ENCODE peak calls at places on chromosome 17, in ten cellular contexts. One of them, this sample, is unnamed.

GRCh38 chr17:50604470-50604869 is 30.2 kb upstream of the ABCC3 start:
- DNase-seq in neural progenitor cell: no peak
- DNase-seq in A549: no peak
- DNase-seq in brain microvascular endothelial cell: no peak
- DNase-seq in suprapubic skin: no peak
- DNase-seq in cardiac muscle cell: peak; percentile 96
- DNase-seq in CD4-positive, alpha-beta T cell: no peak
- DNase-seq in IMR-90: peak; percentile 28
- DNase-seq in heart right ventricle: peak; percentile 82
- DNase-seq in lung: no peak
- DNase-seq in this sample: no peak

GRCh38 chr17:45948881-45949624 is 50.0 kb upstream of the STH start:
- DNase-seq in neural progenitor cell: peak; percentile 86
- DNase-seq in A549: peak; percentile 81
- DNase-seq in brain microvascular endothelial cell: peak; percentile 52
- DNase-seq in suprapubic skin: peak; percentile 89
- DNase-seq in cardiac muscle cell: peak; percentile 74
- DNase-seq in CD4-positive, alpha-beta T cell: peak; percentile 34
- DNase-seq in IMR-90: peak; percentile 49
- DNase-seq in heart right ventricle: peak; percentile 80
- DNase-seq in lung: peak; percentile 66
- DNase-seq in this sample: peak; percentile 74

GRCh38 chr17:45040459-45040858 is 11.0 kb downstream of the DCAKD start:
- DNase-seq in neural progenitor cell: peak; percentile 84
- DNase-seq in A549: no peak
- DNase-seq in brain microvascular endothelial cell: no peak
- DNase-seq in suprapubic skin: no peak
- DNase-seq in cardiac muscle cell: no peak
- DNase-seq in CD4-positive, alpha-beta T cell: no peak
- DNase-seq in IMR-90: no peak
- DNase-seq in heart right ventricle: no peak
- DNase-seq in lung: no peak
- DNase-seq in this sample: no peak

GRCh38 chr17:58530655-58531054 is 16.2 kb upstream of the MTMR4 start:
- DNase-seq in neural progenitor cell: peak; percentile 21
- DNase-seq in A549: no peak
- DNase-seq in brain microvascular endothelial cell: no peak
- DNase-seq in suprapubic skin: no peak
- DNase-seq in cardiac muscle cell: no peak
- DNase-seq in CD4-positive, alpha-beta T cell: no peak
- DNase-seq in IMR-90: no peak
- DNase-seq in heart right ventricle: no peak
- DNase-seq in lung: no peak
- DNase-seq in this sample: no peak

GRCh38 chr17:65785109-65785508 is 223.7 kb upstream of the AXIN2 start:
- DNase-seq in neural progenitor cell: no peak
- DNase-seq in A549: peak; percentile 93
- DNase-seq in brain microvascular endothelial cell: peak; percentile 72
- DNase-seq in suprapubic skin: no peak
- DNase-seq in cardiac muscle cell: peak; percentile 95
- DNase-seq in CD4-positive, alpha-beta T cell: no peak
- DNase-seq in IMR-90: peak; percentile 97
- DNase-seq in heart right ventricle: no peak
- DNase-seq in lung: no peak
- DNase-seq in this sample: peak; percentile 15

GRCh38 chr17:72273301-72274056 is 152.7 kb downstream of the SOX9 start:
- DNase-seq in neural progenitor cell: no peak
- DNase-seq in A549: no peak
- DNase-seq in brain microvascular endothelial cell: no peak
- DNase-seq in suprapubic skin: no peak
- DNase-seq in cardiac muscle cell: no peak
- DNase-seq in CD4-positive, alpha-beta T cell: no peak
- DNase-seq in IMR-90: peak; percentile 25
- DNase-seq in heart right ventricle: no peak
- DNase-seq in lung: no peak
- DNase-seq in this sample: peak; percentile 55

GRCh38 chr17:4514206-4514605 is 15.5 kb downstream of the SPNS2 start:
- DNase-seq in neural progenitor cell: peak; percentile 40
- DNase-seq in A549: no peak
- DNase-seq in brain microvascular endothelial cell: no peak
- DNase-seq in suprapubic skin: no peak
- DNase-seq in cardiac muscle cell: no peak
- DNase-seq in CD4-positive, alpha-beta T cell: no peak
- DNase-seq in IMR-90: no peak
- DNase-seq in heart right ventricle: no peak
- DNase-seq in lung: peak; percentile 72
- DNase-seq in this sample: no peak

GRCh38 chr17:39750131-39751015 is 12.6 kb downstream of the GRB7 start:
- DNase-seq in neural progenitor cell: no peak
- DNase-seq in A549: no peak
- DNase-seq in brain microvascular endothelial cell: no peak
- DNase-seq in suprapubic skin: peak; percentile 67
- DNase-seq in cardiac muscle cell: no peak
- DNase-seq in CD4-positive, alpha-beta T cell: no peak
- DNase-seq in IMR-90: no peak
- DNase-seq in heart right ventricle: peak; percentile 46
- DNase-seq in lung: no peak
- DNase-seq in this sample: peak; percentile 36

GRCh38 chr17:44069974-44070454 is 521 bp upstream of the G6PC3 start:
- DNase-seq in neural progenitor cell: no peak
- DNase-seq in A549: peak; percentile 67
- DNase-seq in brain microvascular endothelial cell: no peak
- DNase-seq in suprapubic skin: no peak
- DNase-seq in cardiac muscle cell: peak; percentile 32
- DNase-seq in CD4-positive, alpha-beta T cell: no peak
- DNase-seq in IMR-90: no peak
- DNase-seq in heart right ventricle: no peak
- DNase-seq in lung: no peak
- DNase-seq in this sample: peak; percentile 48

GRCh38 chr17:34709108-34709779 is 129.9 kb downstream of the TMEM132E start:
- DNase-seq in neural progenitor cell: no peak
- DNase-seq in A549: no peak
- DNase-seq in brain microvascular endothelial cell: no peak
- DNase-seq in suprapubic skin: no peak
- DNase-seq in cardiac muscle cell: no peak
- DNase-seq in CD4-positive, alpha-beta T cell: no peak
- DNase-seq in IMR-90: no peak
- DNase-seq in heart right ventricle: no peak
- DNase-seq in lung: no peak
- DNase-seq in this sample: no peak

GRCh38 chr17:57911834-57912673 is 43.2 kb downstream of the CUEDC1 start:
- DNase-seq in neural progenitor cell: peak; percentile 93
- DNase-seq in A549: peak; percentile 59
- DNase-seq in brain microvascular endothelial cell: no peak
- DNase-seq in suprapubic skin: peak; percentile 94
- DNase-seq in cardiac muscle cell: peak; percentile 63
- DNase-seq in CD4-positive, alpha-beta T cell: no peak
- DNase-seq in IMR-90: no peak
- DNase-seq in heart right ventricle: peak; percentile 92
- DNase-seq in lung: peak; percentile 88
- DNase-seq in this sample: no peak

GRCh38 chr17:81189670-81190530 is 23.9 kb upstream of the AATK start:
- DNase-seq in neural progenitor cell: peak; percentile 49
- DNase-seq in A549: peak; percentile 46
- DNase-seq in brain microvascular endothelial cell: no peak
- DNase-seq in suprapubic skin: no peak
- DNase-seq in cardiac muscle cell: peak; percentile 7
- DNase-seq in CD4-positive, alpha-beta T cell: no peak
- DNase-seq in IMR-90: no peak
- DNase-seq in heart right ventricle: no peak
- DNase-seq in lung: no peak
- DNase-seq in this sample: no peak
- TF ChIP-seq CTCF in neural progenitor cell: peak; percentile 40
- TF ChIP-seq CTCF in A549: peak; percentile 25
- TF ChIP-seq CTCF in brain microvascular endothelial cell: peak; percentile 42
- TF ChIP-seq CTCF in suprapubic skin: no peak
- TF ChIP-seq CTCF in cardiac muscle cell: no peak
- TF ChIP-seq CTCF in CD4-positive, alpha-beta T cell: no peak
- TF ChIP-seq CTCF in IMR-90: peak; percentile 14
- TF ChIP-seq CTCF in heart right ventricle: no peak
- TF ChIP-seq CTCF in lung: no peak
- TF ChIP-seq CTCF in this sample: no peak

GRCh38 chr17:77375917-77376651 is 235.3 kb downstream of the SEC14L1 start:
- DNase-seq in neural progenitor cell: peak; percentile 42
- DNase-seq in A549: no peak
- DNase-seq in brain microvascular endothelial cell: peak; percentile 65
- DNase-seq in suprapubic skin: no peak
- DNase-seq in cardiac muscle cell: peak; percentile 82
- DNase-seq in CD4-positive, alpha-beta T cell: peak; percentile 45
- DNase-seq in IMR-90: peak; percentile 92
- DNase-seq in heart right ventricle: no peak
- DNase-seq in lung: no peak
- DNase-seq in this sample: no peak

GRCh38 chr17:77377836-77378235 is 237.1 kb downstream of the SEC14L1 start:
- DNase-seq in neural progenitor cell: no peak
- DNase-seq in A549: no peak
- DNase-seq in brain microvascular endothelial cell: no peak
- DNase-seq in suprapubic skin: no peak
- DNase-seq in cardiac muscle cell: no peak
- DNase-seq in CD4-positive, alpha-beta T cell: no peak
- DNase-seq in IMR-90: no peak
- DNase-seq in heart right ventricle: no peak
- DNase-seq in lung: no peak
- DNase-seq in this sample: no peak

GRCh38 chr17:77378318-77379064 is 237.7 kb downstream of the SEC14L1 start:
- DNase-seq in neural progenitor cell: no peak
- DNase-seq in A549: no peak
- DNase-seq in brain microvascular endothelial cell: no peak
- DNase-seq in suprapubic skin: no peak
- DNase-seq in cardiac muscle cell: no peak
- DNase-seq in CD4-positive, alpha-beta T cell: no peak
- DNase-seq in IMR-90: no peak
- DNase-seq in heart right ventricle: no peak
- DNase-seq in lung: no peak
- DNase-seq in this sample: no peak

GRCh38 chr17:77375526-77375916 is 234.8 kb downstream of the SEC14L1 start:
- DNase-seq in neural progenitor cell: no peak
- DNase-seq in A549: no peak
- DNase-seq in brain microvascular endothelial cell: no peak
- DNase-seq in suprapubic skin: no peak
- DNase-seq in cardiac muscle cell: no peak
- DNase-seq in CD4-positive, alpha-beta T cell: no peak
- DNase-seq in IMR-90: no peak
- DNase-seq in heart right ventricle: no peak
- DNase-seq in lung: no peak
- DNase-seq in this sample: no peak

GRCh38 chr17:77376795-77377751 is 236.3 kb downstream of the SEC14L1 start:
- DNase-seq in neural progenitor cell: no peak
- DNase-seq in A549: no peak
- DNase-seq in brain microvascular endothelial cell: no peak
- DNase-seq in suprapubic skin: no peak
- DNase-seq in cardiac muscle cell: peak; percentile 91
- DNase-seq in CD4-positive, alpha-beta T cell: no peak
- DNase-seq in IMR-90: peak; percentile 92
- DNase-seq in heart right ventricle: no peak
- DNase-seq in lung: peak; percentile 57
- DNase-seq in this sample: no peak
- H3K27ac ChIP-seq in neural progenitor cell: no peak overlapping the region
- H3K27ac ChIP-seq in A549: no peak overlapping the region
- H3K27ac ChIP-seq in brain microvascular endothelial cell: no peak overlapping the region
- H3K27ac ChIP-seq in suprapubic skin: peak overlapping the region; percentile 97
- H3K27ac ChIP-seq in cardiac muscle cell: peak overlapping the region; percentile 82
- H3K27ac ChIP-seq in CD4-positive, alpha-beta T cell: peak overlapping the region; percentile 82
- H3K27ac ChIP-seq in IMR-90: peak overlapping the region; percentile 94
- H3K27ac ChIP-seq in heart right ventricle: peak overlapping the region; percentile 98
- H3K27ac ChIP-seq in lung: peak overlapping the region; percentile 96
- H3K27ac ChIP-seq in this sample: peak overlapping the region; percentile 73

GRCh38 chr17:47733047-47733413 is at the start of gene TBX21:
- DNase-seq in neural progenitor cell: peak; percentile 95
- DNase-seq in A549: peak; percentile 80
- DNase-seq in brain microvascular endothelial cell: no peak
- DNase-seq in suprapubic skin: peak; percentile 79
- DNase-seq in cardiac muscle cell: peak; percentile 27
- DNase-seq in CD4-positive, alpha-beta T cell: peak; percentile 82
- DNase-seq in IMR-90: no peak
- DNase-seq in heart right ventricle: peak; percentile 70
- DNase-seq in lung: peak; percentile 51
- DNase-seq in this sample: peak; percentile 24
- TF ChIP-seq CTCF in neural progenitor cell: peak; percentile 53
- TF ChIP-seq CTCF in A549: peak; percentile 45
- TF ChIP-seq CTCF in brain microvascular endothelial cell: peak; percentile 33
- TF ChIP-seq CTCF in suprapubic skin: no peak
- TF ChIP-seq CTCF in cardiac muscle cell: peak; percentile 19
- TF ChIP-seq CTCF in CD4-positive, alpha-beta T cell: peak; percentile 64
- TF ChIP-seq CTCF in IMR-90: peak; percentile 6
- TF ChIP-seq CTCF in heart right ventricle: peak; percentile 10
- TF ChIP-seq CTCF in lung: no peak
- TF ChIP-seq CTCF in this sample: no peak

DNA sequence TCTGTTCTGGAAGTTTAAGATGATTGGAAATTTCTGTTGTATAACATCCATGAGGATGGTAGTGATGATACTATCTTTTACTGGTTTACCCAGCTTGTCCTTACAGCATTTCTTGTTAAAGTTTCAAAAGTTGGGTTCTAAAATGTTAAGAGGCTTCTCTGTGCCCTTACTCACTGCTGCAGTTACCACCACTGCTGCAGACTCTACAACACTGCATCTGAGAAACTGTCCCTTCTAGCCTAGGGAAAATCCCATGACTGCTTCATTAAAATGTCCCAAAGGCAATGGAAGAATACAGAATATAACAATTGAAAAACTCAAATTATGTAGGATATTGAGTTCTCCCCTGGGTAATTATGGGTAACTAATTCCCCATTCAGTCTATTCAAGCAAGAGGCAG is 3.8 kb upstream of the NSRP1 start:
- DNase-seq in neural progenitor cell: no peak
- DNase-seq in A549: no peak
- DNase-seq in brain microvascular endothelial cell: no peak
- DNase-seq in suprapubic skin: no peak
- DNase-seq in cardiac muscle cell: no peak
- DNase-seq in CD4-positive, alpha-beta T cell: no peak
- DNase-seq in IMR-90: no peak
- DNase-seq in heart right ventricle: no peak
- DNase-seq in lung: no peak
- DNase-seq in this sample: no peak
- H3K27ac ChIP-seq in neural progenitor cell: no peak overlapping the region
- H3K27ac ChIP-seq in A549: no peak overlapping the region
- H3K27ac ChIP-seq in brain microvascular endothelial cell: no peak overlapping the region
- H3K27ac ChIP-seq in suprapubic skin: no peak overlapping the region
- H3K27ac ChIP-seq in cardiac muscle cell: no peak overlapping the region
- H3K27ac ChIP-seq in CD4-positive, alpha-beta T cell: no peak overlapping the region
- H3K27ac ChIP-seq in IMR-90: no peak overlapping the region
- H3K27ac ChIP-seq in heart right ventricle: no peak overlapping the region
- H3K27ac ChIP-seq in lung: no peak overlapping the region
- H3K27ac ChIP-seq in this sample: no peak overlapping the region

This sample was measured in RWPE1.